ENCODE peak calls at places on chromosomes 11 and 22, in seven cellular contexts. Z, P, W, M, E, F and A are unnamed samples.

GRCh38 chr11:83480811-83481210 is 194.6 kb upstream of the CCDC90B start:
- DNase-seq in Z (no peak), P (no peak), W (no peak), M (no peak), E (no peak), F (no peak), A (no peak)

GRCh38 chr11:10926801-10927200 is 68.9 kb upstream of the ZBED5 start:
- DNase-seq in Z (no peak), P (peak; percentile 35), W (peak; percentile 36), M (peak; percentile 44), E (no peak), F (no peak), A (no peak)

GRCh38 chr11:24734742-24735141 is 237.9 kb downstream of the LUZP2 start:
- DNase-seq in Z (no peak), P (no peak), W (no peak), M (no peak), E (no peak), F (no peak), A (no peak)

GRCh38 chr11:36622431-36623136 is 24.5 kb upstream of the RAG2 start:
- DNase-seq in Z (no peak), P (peak; percentile 36), W (peak; percentile 57), M (no peak), E (peak; percentile 32), F (no peak), A (no peak)

GRCh38 chr11:122076721-122077120 is 39.3 kb downstream of the BLID start:
- DNase-seq in Z (no peak), P (no peak), W (no peak), M (no peak), E (no peak), F (no peak), A (no peak)

GRCh38 chr11:58926695-58927094 is 12.6 kb upstream of the GLYATL1 start:
- DNase-seq in Z (no peak), P (peak; percentile 79), W (peak; percentile 51), M (no peak), E (no peak), F (no peak), A (no peak)

GRCh38 chr11:12066056-12066798 is 44.2 kb upstream of the MICAL2 start:
- DNase-seq in Z (no peak), P (peak; percentile 98), W (peak; percentile 84), M (peak; percentile 100), E (no peak), F (no peak), A (no peak)

GRCh38 chr11:45098929-45099328 is 47.5 kb upstream of the PRDM11 start:
- DNase-seq in Z (no peak), P (no peak), W (no peak), M (no peak), E (peak; percentile 56), F (no peak), A (no peak)

GRCh38 chr11:31355131-31355530 is 14.4 kb downstream of the DCDC1 start:
- DNase-seq in Z (no peak), P (peak; percentile 20), W (no peak), M (no peak), E (no peak), F (no peak), A (no peak)

GRCh38 chr11:46808804-46809431 is 37.2 kb downstream of the CKAP5 start:
- DNase-seq in Z (no peak), P (peak; percentile 49), W (peak; percentile 58), M (no peak), E (peak; percentile 10), F (no peak), A (no peak)

GRCh38 chr11:131397666-131398065 is 27.3 kb downstream of the NTM start:
- DNase-seq in Z (no peak), P (no peak), W (no peak), M (no peak), E (peak; percentile 33), F (no peak), A (no peak)

GRCh38 chr11:77152846-77153245 is 24.8 kb downstream of the MYO7A start:
- DNase-seq in Z (no peak), P (peak; percentile 18), W (peak; percentile 21), M (no peak), E (no peak), F (no peak), A (no peak)

GRCh38 chr11:114219559-114220349 is 76.4 kb upstream of the NNMT start:
- DNase-seq in Z (no peak), P (peak; percentile 11), W (peak; percentile 38), M (no peak), E (no peak), F (no peak), A (no peak)

DNA sequence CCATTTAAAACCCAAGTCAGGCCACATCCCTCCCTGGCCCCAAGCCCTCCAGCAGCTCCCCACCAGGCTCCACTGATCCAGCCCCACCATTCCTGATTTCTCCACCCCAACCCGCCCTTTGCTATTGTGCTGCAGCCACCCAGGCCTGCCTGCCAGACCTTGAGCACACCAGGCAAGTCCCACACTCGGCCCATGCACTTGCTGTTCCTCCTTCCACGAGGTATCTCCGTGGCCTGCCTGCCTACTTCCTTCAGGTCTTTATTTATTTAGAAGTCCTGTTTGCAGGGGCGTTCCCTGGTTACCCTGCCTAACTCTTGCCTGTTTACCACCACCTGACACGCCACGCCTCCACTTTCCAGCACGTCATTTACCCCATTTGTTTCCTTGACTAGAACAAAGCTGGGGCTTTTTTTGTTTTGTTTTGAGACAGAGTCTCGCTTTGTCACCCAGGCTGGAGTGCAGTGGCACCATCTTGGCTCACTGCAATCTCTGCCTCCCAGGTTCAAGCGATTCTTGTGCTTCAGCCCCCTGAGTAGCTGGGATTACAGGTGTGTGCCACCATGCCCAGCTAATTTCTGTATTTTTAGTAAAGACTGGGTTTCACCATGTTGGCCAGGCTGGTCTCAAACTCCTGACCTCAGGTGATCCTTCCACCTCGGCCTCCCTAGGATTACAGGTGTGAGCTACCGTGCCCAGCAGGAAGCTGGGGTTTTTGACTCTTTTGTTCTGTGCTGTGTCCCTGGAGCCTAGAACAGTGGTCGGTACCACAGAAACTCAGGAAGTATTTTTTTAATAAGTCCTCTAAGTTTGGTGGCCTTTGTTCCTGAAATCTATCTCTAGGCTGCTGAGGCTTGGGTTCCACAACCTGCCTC is 6.7 kb downstream of the CENPM start:
- DNase-seq in Z (no peak), P (no peak), W (no peak), M (no peak), E (no peak), F (peak; percentile 98), A (peak; percentile 95)
- H3K9ac ChIP-seq in Z (peak overlapping the region; percentile 36), P (no peak overlapping the region), W (no peak overlapping the region), M (no peak overlapping the region), E (no peak overlapping the region), F (peak overlapping the region; percentile 73), A (peak overlapping the region; percentile 77)

DNA sequence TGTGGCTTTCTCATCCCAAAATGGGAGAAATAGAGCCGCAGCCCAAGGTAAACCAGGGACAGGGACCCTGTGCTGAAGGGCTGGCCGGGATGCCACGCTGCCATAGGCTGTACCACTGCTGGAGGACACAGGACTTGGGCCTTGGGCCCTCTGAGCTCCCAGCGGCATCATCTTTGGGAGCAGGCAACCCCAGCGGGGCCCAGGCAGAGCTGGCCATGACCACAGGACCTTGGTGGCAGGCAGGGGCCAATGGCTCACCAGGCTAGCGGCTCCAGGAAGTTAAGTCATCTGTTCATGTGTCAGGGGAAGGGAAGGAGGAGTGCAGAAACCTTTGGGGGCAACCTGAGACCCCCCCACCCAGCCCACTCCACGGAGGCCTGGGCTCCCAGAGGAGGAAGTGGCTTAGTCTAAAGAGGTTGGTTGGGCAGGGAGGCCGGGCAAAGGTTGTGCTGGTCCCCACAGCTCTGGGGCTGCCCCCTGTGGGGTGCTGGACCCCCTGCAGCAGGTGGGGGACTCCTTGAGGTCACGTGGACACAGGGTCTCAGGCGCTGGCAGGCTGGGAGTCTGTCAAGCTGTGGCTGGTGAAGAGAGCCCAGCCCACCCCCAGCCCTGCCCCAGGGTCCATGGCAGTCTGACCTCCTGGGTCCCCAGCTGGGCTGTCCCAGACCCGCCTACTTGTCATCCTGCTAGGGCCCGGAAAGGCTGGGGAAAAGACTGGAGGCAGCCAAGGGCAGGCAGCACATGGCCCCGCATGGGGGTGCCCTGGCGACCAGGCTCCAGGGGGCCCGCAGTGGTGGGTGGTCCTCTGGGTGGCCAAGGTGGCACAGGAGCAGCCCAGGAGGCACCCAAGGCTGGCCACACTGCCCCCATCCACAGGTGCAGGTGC is 184.4 kb downstream of the IGLL1 start:
- DNase-seq in Z (no peak), P (no peak), W (no peak), M (no peak), E (no peak), F (no peak), A (no peak)
- H3K9ac ChIP-seq in Z (no peak overlapping the region), P (no peak overlapping the region), W (no peak overlapping the region), M (no peak overlapping the region), E (no peak overlapping the region), F (no peak overlapping the region), A (no peak overlapping the region)

GRCh38 chr11:69080361-69080973 is 31.7 kb downstream of the TPCN2 start:
- DNase-seq in Z (no peak), P (peak; percentile 25), W (peak; percentile 66), M (no peak), E (no peak), F (no peak), A (no peak)
- H3K9ac ChIP-seq in Z (no peak overlapping the region), P (no peak overlapping the region), W (no peak overlapping the region), M (peak overlapping the region; percentile 56), E (no peak overlapping the region), F (no peak overlapping the region), A (no peak overlapping the region)

DNA sequence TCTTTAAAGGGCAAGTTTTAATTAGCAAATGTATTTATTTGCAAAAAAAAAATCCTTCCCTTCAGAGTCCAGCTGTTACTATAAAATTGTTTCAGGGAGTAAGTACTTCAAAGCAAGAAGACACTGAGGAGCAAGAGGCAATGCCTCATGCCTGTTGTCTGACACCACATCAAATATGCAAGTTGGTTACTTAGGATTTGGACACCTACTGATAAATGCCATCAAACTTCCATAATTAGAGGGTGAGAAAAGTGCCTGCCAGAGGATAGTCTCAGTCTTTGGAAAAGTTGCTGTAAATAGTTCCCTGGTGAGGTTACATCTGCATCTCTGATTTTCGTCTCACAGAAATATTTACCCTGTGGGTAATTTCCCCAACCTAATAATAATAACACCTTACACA is 4.1 kb upstream of the TENM4 start:
- DNase-seq in Z (no peak), P (no peak), W (no peak), M (no peak), E (no peak), F (no peak), A (no peak)
- H3K9ac ChIP-seq in Z (no peak overlapping the region), P (no peak overlapping the region), W (no peak overlapping the region), M (no peak overlapping the region), E (no peak overlapping the region), F (no peak overlapping the region), A (no peak overlapping the region)

DNA sequence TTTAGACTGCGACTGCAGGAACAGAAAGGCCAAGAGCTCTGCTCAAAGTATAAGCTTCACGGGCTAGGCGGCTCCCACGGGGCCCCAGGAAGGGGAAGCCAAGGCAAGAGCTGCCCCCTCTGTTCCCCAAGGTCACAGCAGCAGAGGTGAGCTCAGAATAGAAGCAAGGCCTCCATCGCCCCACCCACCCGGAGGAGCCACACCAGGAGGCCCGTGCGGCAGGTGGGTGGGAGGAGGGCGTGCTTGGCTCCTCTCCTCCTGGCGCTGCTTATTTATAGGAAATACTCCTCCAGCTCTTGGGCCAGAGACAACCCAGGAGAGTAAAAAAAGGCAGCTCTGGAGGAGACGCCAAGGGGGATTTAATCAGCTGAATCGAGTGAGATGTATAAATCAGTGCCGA is 87.8 kb downstream of the FEZ1 start:
- DNase-seq in Z (no peak), P (no peak), W (no peak), M (no peak), E (no peak), F (no peak), A (no peak)
- H3K9ac ChIP-seq in Z (no peak overlapping the region), P (no peak overlapping the region), W (no peak overlapping the region), M (no peak overlapping the region), E (no peak overlapping the region), F (no peak overlapping the region), A (no peak overlapping the region)